ENCODE peak calls at places on chromosomes 4 and X, in eight cellular contexts. One of them, this sample, is unnamed.

GRCh38 chr4:141158219-141158618 is 24.9 kb upstream of the RNF150 start:
- DNase-seq in mammary epithelial cell: no peak
- DNase-seq in stimulated activated effector memory CD8-positive, alpha-beta T cell treated with anti-CD3 and anti-CD28 coated beads, Interleukin-12 subunit alpha, Interleukin-12 subunit beta, amount 100 ng/mL, for 72 hours: no peak
- DNase-seq in substantia nigra: no peak
- DNase-seq in glutamatergic neuron: no peak
- DNase-seq in stimulated activated CD4-positive, alpha-beta T cell treated with anti-CD3 and anti-CD28 coated beads, TNF-alpha, amount 100 ng/mL, for 48 hours: no peak
- DNase-seq in RCC 7860: peak; percentile 32
- DNase-seq in brain microvascular endothelial cell: no peak
- DNase-seq in this sample: peak; percentile 55

GRCh38 chr4:38837849-38838248 is 18.8 kb downstream of the TLR6 start:
- DNase-seq in mammary epithelial cell: peak; percentile 57
- DNase-seq in stimulated activated effector memory CD8-positive, alpha-beta T cell treated with anti-CD3 and anti-CD28 coated beads, Interleukin-12 subunit alpha, Interleukin-12 subunit beta, amount 100 ng/mL, for 72 hours: no peak
- DNase-seq in substantia nigra: no peak
- DNase-seq in glutamatergic neuron: no peak
- DNase-seq in stimulated activated CD4-positive, alpha-beta T cell treated with anti-CD3 and anti-CD28 coated beads, TNF-alpha, amount 100 ng/mL, for 48 hours: no peak
- DNase-seq in RCC 7860: no peak
- DNase-seq in brain microvascular endothelial cell: no peak
- DNase-seq in this sample: no peak

GRCh38 chr4:108034560-108034959 is 44.9 kb downstream of the HADH start:
- DNase-seq in mammary epithelial cell: no peak
- DNase-seq in stimulated activated effector memory CD8-positive, alpha-beta T cell treated with anti-CD3 and anti-CD28 coated beads, Interleukin-12 subunit alpha, Interleukin-12 subunit beta, amount 100 ng/mL, for 72 hours: no peak
- DNase-seq in substantia nigra: no peak
- DNase-seq in glutamatergic neuron: no peak
- DNase-seq in stimulated activated CD4-positive, alpha-beta T cell treated with anti-CD3 and anti-CD28 coated beads, TNF-alpha, amount 100 ng/mL, for 48 hours: no peak
- DNase-seq in RCC 7860: no peak
- DNase-seq in brain microvascular endothelial cell: no peak
- DNase-seq in this sample: no peak

GRCh38 chrX:22952011-22952410 is 47.7 kb upstream of the DDX53 start:
- DNase-seq in mammary epithelial cell: no peak
- DNase-seq in stimulated activated effector memory CD8-positive, alpha-beta T cell treated with anti-CD3 and anti-CD28 coated beads, Interleukin-12 subunit alpha, Interleukin-12 subunit beta, amount 100 ng/mL, for 72 hours: no peak
- DNase-seq in substantia nigra: no peak
- DNase-seq in glutamatergic neuron: no peak
- DNase-seq in stimulated activated CD4-positive, alpha-beta T cell treated with anti-CD3 and anti-CD28 coated beads, TNF-alpha, amount 100 ng/mL, for 48 hours: no peak
- DNase-seq in RCC 7860: peak; percentile 13
- DNase-seq in brain microvascular endothelial cell: peak; percentile 59
- DNase-seq in this sample: peak; percentile 53

GRCh38 chrX:100973411-100973810 is 3.9 kb downstream of the ARL13A start:
- DNase-seq in mammary epithelial cell: peak; percentile 31
- DNase-seq in stimulated activated effector memory CD8-positive, alpha-beta T cell treated with anti-CD3 and anti-CD28 coated beads, Interleukin-12 subunit alpha, Interleukin-12 subunit beta, amount 100 ng/mL, for 72 hours: no peak
- DNase-seq in substantia nigra: no peak
- DNase-seq in glutamatergic neuron: no peak
- DNase-seq in stimulated activated CD4-positive, alpha-beta T cell treated with anti-CD3 and anti-CD28 coated beads, TNF-alpha, amount 100 ng/mL, for 48 hours: no peak
- DNase-seq in RCC 7860: no peak
- DNase-seq in brain microvascular endothelial cell: no peak
- DNase-seq in this sample: no peak

GRCh38 chr4:153282023-153282422 is 62.5 kb upstream of the MND1 start:
- DNase-seq in mammary epithelial cell: no peak
- DNase-seq in stimulated activated effector memory CD8-positive, alpha-beta T cell treated with anti-CD3 and anti-CD28 coated beads, Interleukin-12 subunit alpha, Interleukin-12 subunit beta, amount 100 ng/mL, for 72 hours: no peak
- DNase-seq in substantia nigra: no peak
- DNase-seq in glutamatergic neuron: no peak
- DNase-seq in stimulated activated CD4-positive, alpha-beta T cell treated with anti-CD3 and anti-CD28 coated beads, TNF-alpha, amount 100 ng/mL, for 48 hours: no peak
- DNase-seq in RCC 7860: no peak
- DNase-seq in brain microvascular endothelial cell: no peak
- DNase-seq in this sample: no peak

GRCh38 chr4:142585411-142585810 is 260.7 kb downstream of the INPP4B start:
- DNase-seq in mammary epithelial cell: peak; percentile 11
- DNase-seq in stimulated activated effector memory CD8-positive, alpha-beta T cell treated with anti-CD3 and anti-CD28 coated beads, Interleukin-12 subunit alpha, Interleukin-12 subunit beta, amount 100 ng/mL, for 72 hours: no peak
- DNase-seq in substantia nigra: no peak
- DNase-seq in glutamatergic neuron: no peak
- DNase-seq in stimulated activated CD4-positive, alpha-beta T cell treated with anti-CD3 and anti-CD28 coated beads, TNF-alpha, amount 100 ng/mL, for 48 hours: no peak
- DNase-seq in RCC 7860: no peak
- DNase-seq in brain microvascular endothelial cell: no peak
- DNase-seq in this sample: no peak

GRCh38 chr4:140609548-140610425 is 41.0 kb upstream of the UCP1 start:
- DNase-seq in mammary epithelial cell: peak; percentile 45
- DNase-seq in stimulated activated effector memory CD8-positive, alpha-beta T cell treated with anti-CD3 and anti-CD28 coated beads, Interleukin-12 subunit alpha, Interleukin-12 subunit beta, amount 100 ng/mL, for 72 hours: no peak
- DNase-seq in substantia nigra: no peak
- DNase-seq in glutamatergic neuron: no peak
- DNase-seq in stimulated activated CD4-positive, alpha-beta T cell treated with anti-CD3 and anti-CD28 coated beads, TNF-alpha, amount 100 ng/mL, for 48 hours: no peak
- DNase-seq in RCC 7860: no peak
- DNase-seq in brain microvascular endothelial cell: peak; percentile 28
- DNase-seq in this sample: peak; percentile 51

GRCh38 chr4:185396724-185397402 is at the start of gene ANKRD37:
- DNase-seq in mammary epithelial cell: peak; percentile 76
- DNase-seq in stimulated activated effector memory CD8-positive, alpha-beta T cell treated with anti-CD3 and anti-CD28 coated beads, Interleukin-12 subunit alpha, Interleukin-12 subunit beta, amount 100 ng/mL, for 72 hours: no peak
- DNase-seq in substantia nigra: peak; percentile 58
- DNase-seq in glutamatergic neuron: peak; percentile 45
- DNase-seq in stimulated activated CD4-positive, alpha-beta T cell treated with anti-CD3 and anti-CD28 coated beads, TNF-alpha, amount 100 ng/mL, for 48 hours: no peak
- DNase-seq in RCC 7860: peak; percentile 8
- DNase-seq in brain microvascular endothelial cell: peak; percentile 38
- DNase-seq in this sample: peak; percentile 76

GRCh38 chrX:109632906-109633504 is 8.0 kb upstream of the KCNE5 start:
- DNase-seq in mammary epithelial cell: no peak
- DNase-seq in stimulated activated effector memory CD8-positive, alpha-beta T cell treated with anti-CD3 and anti-CD28 coated beads, Interleukin-12 subunit alpha, Interleukin-12 subunit beta, amount 100 ng/mL, for 72 hours: no peak
- DNase-seq in substantia nigra: no peak
- DNase-seq in glutamatergic neuron: peak; percentile 13
- DNase-seq in stimulated activated CD4-positive, alpha-beta T cell treated with anti-CD3 and anti-CD28 coated beads, TNF-alpha, amount 100 ng/mL, for 48 hours: no peak
- DNase-seq in RCC 7860: no peak
- DNase-seq in brain microvascular endothelial cell: no peak
- DNase-seq in this sample: peak; percentile 11

GRCh38 chr4:113209652-113210320 is 160.3 kb downstream of the ANK2 start:
- DNase-seq in mammary epithelial cell: no peak
- DNase-seq in stimulated activated effector memory CD8-positive, alpha-beta T cell treated with anti-CD3 and anti-CD28 coated beads, Interleukin-12 subunit alpha, Interleukin-12 subunit beta, amount 100 ng/mL, for 72 hours: no peak
- DNase-seq in substantia nigra: no peak
- DNase-seq in glutamatergic neuron: no peak
- DNase-seq in stimulated activated CD4-positive, alpha-beta T cell treated with anti-CD3 and anti-CD28 coated beads, TNF-alpha, amount 100 ng/mL, for 48 hours: no peak
- DNase-seq in RCC 7860: no peak
- DNase-seq in brain microvascular endothelial cell: no peak
- DNase-seq in this sample: peak; percentile 61

GRCh38 chr4:3250956-3251690 is 2.2 kb downstream of the MSANTD1 start:
- DNase-seq in mammary epithelial cell: no peak
- DNase-seq in stimulated activated effector memory CD8-positive, alpha-beta T cell treated with anti-CD3 and anti-CD28 coated beads, Interleukin-12 subunit alpha, Interleukin-12 subunit beta, amount 100 ng/mL, for 72 hours: no peak
- DNase-seq in substantia nigra: no peak
- DNase-seq in glutamatergic neuron: peak; percentile 30
- DNase-seq in stimulated activated CD4-positive, alpha-beta T cell treated with anti-CD3 and anti-CD28 coated beads, TNF-alpha, amount 100 ng/mL, for 48 hours: no peak
- DNase-seq in RCC 7860: peak; percentile 23
- DNase-seq in brain microvascular endothelial cell: no peak
- DNase-seq in this sample: peak; percentile 46

GRCh38 chrX:134572816-134573682 is 85.2 kb downstream of the PLAC1 start:
- DNase-seq in mammary epithelial cell: peak; percentile 83
- DNase-seq in stimulated activated effector memory CD8-positive, alpha-beta T cell treated with anti-CD3 and anti-CD28 coated beads, Interleukin-12 subunit alpha, Interleukin-12 subunit beta, amount 100 ng/mL, for 72 hours: no peak
- DNase-seq in substantia nigra: no peak
- DNase-seq in glutamatergic neuron: no peak
- DNase-seq in stimulated activated CD4-positive, alpha-beta T cell treated with anti-CD3 and anti-CD28 coated beads, TNF-alpha, amount 100 ng/mL, for 48 hours: no peak
- DNase-seq in RCC 7860: peak; percentile 49
- DNase-seq in brain microvascular endothelial cell: no peak
- DNase-seq in this sample: no peak

GRCh38 chrX:69024287-69024686 is 141.0 kb downstream of the PJA1 start:
- DNase-seq in mammary epithelial cell: no peak
- DNase-seq in stimulated activated effector memory CD8-positive, alpha-beta T cell treated with anti-CD3 and anti-CD28 coated beads, Interleukin-12 subunit alpha, Interleukin-12 subunit beta, amount 100 ng/mL, for 72 hours: no peak
- DNase-seq in substantia nigra: no peak
- DNase-seq in glutamatergic neuron: no peak
- DNase-seq in stimulated activated CD4-positive, alpha-beta T cell treated with anti-CD3 and anti-CD28 coated beads, TNF-alpha, amount 100 ng/mL, for 48 hours: no peak
- DNase-seq in RCC 7860: no peak
- DNase-seq in brain microvascular endothelial cell: no peak
- DNase-seq in this sample: no peak

GRCh38 chrX:42944381-42944998 is 166.5 kb upstream of the PPP1R2C start:
- DNase-seq in mammary epithelial cell: no peak
- DNase-seq in stimulated activated effector memory CD8-positive, alpha-beta T cell treated with anti-CD3 and anti-CD28 coated beads, Interleukin-12 subunit alpha, Interleukin-12 subunit beta, amount 100 ng/mL, for 72 hours: no peak
- DNase-seq in substantia nigra: no peak
- DNase-seq in glutamatergic neuron: no peak
- DNase-seq in stimulated activated CD4-positive, alpha-beta T cell treated with anti-CD3 and anti-CD28 coated beads, TNF-alpha, amount 100 ng/mL, for 48 hours: no peak
- DNase-seq in RCC 7860: no peak
- DNase-seq in brain microvascular endothelial cell: no peak
- DNase-seq in this sample: peak; percentile 2

GRCh38 chr4:102705391-102705935 is 55.3 kb downstream of the MANBA start:
- DNase-seq in mammary epithelial cell: no peak
- DNase-seq in stimulated activated effector memory CD8-positive, alpha-beta T cell treated with anti-CD3 and anti-CD28 coated beads, Interleukin-12 subunit alpha, Interleukin-12 subunit beta, amount 100 ng/mL, for 72 hours: no peak
- DNase-seq in substantia nigra: no peak
- DNase-seq in glutamatergic neuron: no peak
- DNase-seq in stimulated activated CD4-positive, alpha-beta T cell treated with anti-CD3 and anti-CD28 coated beads, TNF-alpha, amount 100 ng/mL, for 48 hours: no peak
- DNase-seq in RCC 7860: no peak
- DNase-seq in brain microvascular endothelial cell: no peak
- DNase-seq in this sample: peak; percentile 54

GRCh38 chr4:23455482-23455881 is 434.4 kb downstream of the PPARGC1A start:
- DNase-seq in mammary epithelial cell: no peak
- DNase-seq in stimulated activated effector memory CD8-positive, alpha-beta T cell treated with anti-CD3 and anti-CD28 coated beads, Interleukin-12 subunit alpha, Interleukin-12 subunit beta, amount 100 ng/mL, for 72 hours: no peak
- DNase-seq in substantia nigra: no peak
- DNase-seq in glutamatergic neuron: no peak
- DNase-seq in stimulated activated CD4-positive, alpha-beta T cell treated with anti-CD3 and anti-CD28 coated beads, TNF-alpha, amount 100 ng/mL, for 48 hours: no peak
- DNase-seq in RCC 7860: no peak
- DNase-seq in brain microvascular endothelial cell: no peak
- DNase-seq in this sample: peak; percentile 73

GRCh38 chrX:45142185-45142584 is 58.5 kb downstream of the DIPK2B start:
- DNase-seq in mammary epithelial cell: no peak
- DNase-seq in stimulated activated effector memory CD8-positive, alpha-beta T cell treated with anti-CD3 and anti-CD28 coated beads, Interleukin-12 subunit alpha, Interleukin-12 subunit beta, amount 100 ng/mL, for 72 hours: no peak
- DNase-seq in substantia nigra: no peak
- DNase-seq in glutamatergic neuron: no peak
- DNase-seq in stimulated activated CD4-positive, alpha-beta T cell treated with anti-CD3 and anti-CD28 coated beads, TNF-alpha, amount 100 ng/mL, for 48 hours: no peak
- DNase-seq in RCC 7860: no peak
- DNase-seq in brain microvascular endothelial cell: no peak
- DNase-seq in this sample: no peak

GRCh38 chrX:22652596-22652995 is 347.2 kb upstream of the DDX53 start:
- DNase-seq in mammary epithelial cell: no peak
- DNase-seq in stimulated activated effector memory CD8-positive, alpha-beta T cell treated with anti-CD3 and anti-CD28 coated beads, Interleukin-12 subunit alpha, Interleukin-12 subunit beta, amount 100 ng/mL, for 72 hours: no peak
- DNase-seq in substantia nigra: no peak
- DNase-seq in glutamatergic neuron: peak; percentile 11
- DNase-seq in stimulated activated CD4-positive, alpha-beta T cell treated with anti-CD3 and anti-CD28 coated beads, TNF-alpha, amount 100 ng/mL, for 48 hours: no peak
- DNase-seq in RCC 7860: no peak
- DNase-seq in brain microvascular endothelial cell: peak; percentile 29
- DNase-seq in this sample: peak; percentile 80

GRCh38 chr4:9994246-9994847 is 26.9 kb downstream of the SLC2A9 start:
- DNase-seq in mammary epithelial cell: no peak
- DNase-seq in stimulated activated effector memory CD8-positive, alpha-beta T cell treated with anti-CD3 and anti-CD28 coated beads, Interleukin-12 subunit alpha, Interleukin-12 subunit beta, amount 100 ng/mL, for 72 hours: no peak
- DNase-seq in substantia nigra: no peak
- DNase-seq in glutamatergic neuron: no peak
- DNase-seq in stimulated activated CD4-positive, alpha-beta T cell treated with anti-CD3 and anti-CD28 coated beads, TNF-alpha, amount 100 ng/mL, for 48 hours: no peak
- DNase-seq in RCC 7860: no peak
- DNase-seq in brain microvascular endothelial cell: no peak
- DNase-seq in this sample: no peak

GRCh38 chr4:6473264-6474052 is 1.0 kb upstream of the PPP2R2C start:
- DNase-seq in mammary epithelial cell: no peak
- DNase-seq in stimulated activated effector memory CD8-positive, alpha-beta T cell treated with anti-CD3 and anti-CD28 coated beads, Interleukin-12 subunit alpha, Interleukin-12 subunit beta, amount 100 ng/mL, for 72 hours: no peak
- DNase-seq in substantia nigra: no peak
- DNase-seq in glutamatergic neuron: no peak
- DNase-seq in stimulated activated CD4-positive, alpha-beta T cell treated with anti-CD3 and anti-CD28 coated beads, TNF-alpha, amount 100 ng/mL, for 48 hours: no peak
- DNase-seq in RCC 7860: no peak
- DNase-seq in brain microvascular endothelial cell: no peak
- DNase-seq in this sample: no peak

GRCh38 chr4:1337376-1337831 is 9.6 kb upstream of the UVSSA start:
- DNase-seq in mammary epithelial cell: peak; percentile 34
- DNase-seq in stimulated activated effector memory CD8-positive, alpha-beta T cell treated with anti-CD3 and anti-CD28 coated beads, Interleukin-12 subunit alpha, Interleukin-12 subunit beta, amount 100 ng/mL, for 72 hours: no peak
- DNase-seq in substantia nigra: no peak
- DNase-seq in glutamatergic neuron: no peak
- DNase-seq in stimulated activated CD4-positive, alpha-beta T cell treated with anti-CD3 and anti-CD28 coated beads, TNF-alpha, amount 100 ng/mL, for 48 hours: peak; percentile 45
- DNase-seq in RCC 7860: peak; percentile 80
- DNase-seq in brain microvascular endothelial cell: no peak
- DNase-seq in this sample: peak; percentile 26

GRCh38 chr4:140027135-140027534 is 126.8 kb downstream of the MAML3 start:
- DNase-seq in mammary epithelial cell: no peak
- DNase-seq in stimulated activated effector memory CD8-positive, alpha-beta T cell treated with anti-CD3 and anti-CD28 coated beads, Interleukin-12 subunit alpha, Interleukin-12 subunit beta, amount 100 ng/mL, for 72 hours: no peak
- DNase-seq in substantia nigra: no peak
- DNase-seq in glutamatergic neuron: no peak
- DNase-seq in stimulated activated CD4-positive, alpha-beta T cell treated with anti-CD3 and anti-CD28 coated beads, TNF-alpha, amount 100 ng/mL, for 48 hours: no peak
- DNase-seq in RCC 7860: no peak
- DNase-seq in brain microvascular endothelial cell: no peak
- DNase-seq in this sample: no peak

GRCh38 chr4:3709061-3709845 is 56.9 kb upstream of the ADRA2C start:
- DNase-seq in mammary epithelial cell: no peak
- DNase-seq in stimulated activated effector memory CD8-positive, alpha-beta T cell treated with anti-CD3 and anti-CD28 coated beads, Interleukin-12 subunit alpha, Interleukin-12 subunit beta, amount 100 ng/mL, for 72 hours: no peak
- DNase-seq in substantia nigra: no peak
- DNase-seq in glutamatergic neuron: no peak
- DNase-seq in stimulated activated CD4-positive, alpha-beta T cell treated with anti-CD3 and anti-CD28 coated beads, TNF-alpha, amount 100 ng/mL, for 48 hours: no peak
- DNase-seq in RCC 7860: no peak
- DNase-seq in brain microvascular endothelial cell: no peak
- DNase-seq in this sample: no peak

GRCh38 chr4:113394730-113395530 is 345.5 kb downstream of the ANK2 start:
- DNase-seq in mammary epithelial cell: peak; percentile 78
- DNase-seq in stimulated activated effector memory CD8-positive, alpha-beta T cell treated with anti-CD3 and anti-CD28 coated beads, Interleukin-12 subunit alpha, Interleukin-12 subunit beta, amount 100 ng/mL, for 72 hours: peak; percentile 67
- DNase-seq in substantia nigra: peak; percentile 4
- DNase-seq in glutamatergic neuron: no peak
- DNase-seq in stimulated activated CD4-positive, alpha-beta T cell treated with anti-CD3 and anti-CD28 coated beads, TNF-alpha, amount 100 ng/mL, for 48 hours: peak; percentile 32
- DNase-seq in RCC 7860: peak; percentile 69
- DNase-seq in brain microvascular endothelial cell: peak; percentile 81
- DNase-seq in this sample: peak; percentile 87

GRCh38 chr4:38174811-38175210 is 214.6 kb downstream of the PTTG2 start:
- DNase-seq in mammary epithelial cell: peak; percentile 25
- DNase-seq in stimulated activated effector memory CD8-positive, alpha-beta T cell treated with anti-CD3 and anti-CD28 coated beads, Interleukin-12 subunit alpha, Interleukin-12 subunit beta, amount 100 ng/mL, for 72 hours: no peak
- DNase-seq in substantia nigra: no peak
- DNase-seq in glutamatergic neuron: no peak
- DNase-seq in stimulated activated CD4-positive, alpha-beta T cell treated with anti-CD3 and anti-CD28 coated beads, TNF-alpha, amount 100 ng/mL, for 48 hours: no peak
- DNase-seq in RCC 7860: no peak
- DNase-seq in brain microvascular endothelial cell: no peak
- DNase-seq in this sample: no peak

GRCh38 chr4:81786770-81787169 is 315.1 kb upstream of the RASGEF1B start:
- DNase-seq in mammary epithelial cell: no peak
- DNase-seq in stimulated activated effector memory CD8-positive, alpha-beta T cell treated with anti-CD3 and anti-CD28 coated beads, Interleukin-12 subunit alpha, Interleukin-12 subunit beta, amount 100 ng/mL, for 72 hours: no peak
- DNase-seq in substantia nigra: no peak
- DNase-seq in glutamatergic neuron: no peak
- DNase-seq in stimulated activated CD4-positive, alpha-beta T cell treated with anti-CD3 and anti-CD28 coated beads, TNF-alpha, amount 100 ng/mL, for 48 hours: no peak
- DNase-seq in RCC 7860: no peak
- DNase-seq in brain microvascular endothelial cell: no peak
- DNase-seq in this sample: no peak

GRCh38 chr4:139642364-139642763 is 23.3 kb upstream of the MGST2 start:
- DNase-seq in mammary epithelial cell: peak; percentile 37
- DNase-seq in stimulated activated effector memory CD8-positive, alpha-beta T cell treated with anti-CD3 and anti-CD28 coated beads, Interleukin-12 subunit alpha, Interleukin-12 subunit beta, amount 100 ng/mL, for 72 hours: no peak
- DNase-seq in substantia nigra: no peak
- DNase-seq in glutamatergic neuron: no peak
- DNase-seq in stimulated activated CD4-positive, alpha-beta T cell treated with anti-CD3 and anti-CD28 coated beads, TNF-alpha, amount 100 ng/mL, for 48 hours: no peak
- DNase-seq in RCC 7860: no peak
- DNase-seq in brain microvascular endothelial cell: peak; percentile 76
- DNase-seq in this sample: no peak

GRCh38 chrX:53263597-53264094 is 17.7 kb downstream of the IQSEC2 start:
- DNase-seq in mammary epithelial cell: peak; percentile 73
- DNase-seq in stimulated activated effector memory CD8-positive, alpha-beta T cell treated with anti-CD3 and anti-CD28 coated beads, Interleukin-12 subunit alpha, Interleukin-12 subunit beta, amount 100 ng/mL, for 72 hours: peak; percentile 53
- DNase-seq in substantia nigra: no peak
- DNase-seq in glutamatergic neuron: no peak
- DNase-seq in stimulated activated CD4-positive, alpha-beta T cell treated with anti-CD3 and anti-CD28 coated beads, TNF-alpha, amount 100 ng/mL, for 48 hours: no peak
- DNase-seq in RCC 7860: peak; percentile 91
- DNase-seq in brain microvascular endothelial cell: peak; percentile 58
- DNase-seq in this sample: peak; percentile 55

GRCh38 chrX:54473993-54474859 is 21.8 kb downstream of the FGD1 start:
- DNase-seq in mammary epithelial cell: peak; percentile 76
- DNase-seq in stimulated activated effector memory CD8-positive, alpha-beta T cell treated with anti-CD3 and anti-CD28 coated beads, Interleukin-12 subunit alpha, Interleukin-12 subunit beta, amount 100 ng/mL, for 72 hours: no peak
- DNase-seq in substantia nigra: no peak
- DNase-seq in glutamatergic neuron: no peak
- DNase-seq in stimulated activated CD4-positive, alpha-beta T cell treated with anti-CD3 and anti-CD28 coated beads, TNF-alpha, amount 100 ng/mL, for 48 hours: no peak
- DNase-seq in RCC 7860: peak; percentile 71
- DNase-seq in brain microvascular endothelial cell: no peak
- DNase-seq in this sample: no peak

GRCh38 chr4:2862528-2862927 is 18.9 kb downstream of the ADD1 start:
- DNase-seq in mammary epithelial cell: peak; percentile 7
- DNase-seq in stimulated activated effector memory CD8-positive, alpha-beta T cell treated with anti-CD3 and anti-CD28 coated beads, Interleukin-12 subunit alpha, Interleukin-12 subunit beta, amount 100 ng/mL, for 72 hours: no peak
- DNase-seq in substantia nigra: no peak
- DNase-seq in glutamatergic neuron: no peak
- DNase-seq in stimulated activated CD4-positive, alpha-beta T cell treated with anti-CD3 and anti-CD28 coated beads, TNF-alpha, amount 100 ng/mL, for 48 hours: no peak
- DNase-seq in RCC 7860: peak; percentile 70
- DNase-seq in brain microvascular endothelial cell: peak; percentile 23
- DNase-seq in this sample: peak; percentile 86

GRCh38 chr4:86089924-86090323 is 269.9 kb downstream of the MAPK10 start:
- DNase-seq in mammary epithelial cell: no peak
- DNase-seq in stimulated activated effector memory CD8-positive, alpha-beta T cell treated with anti-CD3 and anti-CD28 coated beads, Interleukin-12 subunit alpha, Interleukin-12 subunit beta, amount 100 ng/mL, for 72 hours: no peak
- DNase-seq in substantia nigra: no peak
- DNase-seq in glutamatergic neuron: no peak
- DNase-seq in stimulated activated CD4-positive, alpha-beta T cell treated with anti-CD3 and anti-CD28 coated beads, TNF-alpha, amount 100 ng/mL, for 48 hours: no peak
- DNase-seq in RCC 7860: no peak
- DNase-seq in brain microvascular endothelial cell: no peak
- DNase-seq in this sample: peak; percentile 24

GRCh38 chr4:147332101-147332500 is 148.8 kb upstream of the EDNRA start:
- DNase-seq in mammary epithelial cell: no peak
- DNase-seq in stimulated activated effector memory CD8-positive, alpha-beta T cell treated with anti-CD3 and anti-CD28 coated beads, Interleukin-12 subunit alpha, Interleukin-12 subunit beta, amount 100 ng/mL, for 72 hours: no peak
- DNase-seq in substantia nigra: no peak
- DNase-seq in glutamatergic neuron: no peak
- DNase-seq in stimulated activated CD4-positive, alpha-beta T cell treated with anti-CD3 and anti-CD28 coated beads, TNF-alpha, amount 100 ng/mL, for 48 hours: no peak
- DNase-seq in RCC 7860: no peak
- DNase-seq in brain microvascular endothelial cell: no peak
- DNase-seq in this sample: no peak

GRCh38 chr4:38368612-38369011 is 295.4 kb upstream of the KLF3 start:
- DNase-seq in mammary epithelial cell: no peak
- DNase-seq in stimulated activated effector memory CD8-positive, alpha-beta T cell treated with anti-CD3 and anti-CD28 coated beads, Interleukin-12 subunit alpha, Interleukin-12 subunit beta, amount 100 ng/mL, for 72 hours: no peak
- DNase-seq in substantia nigra: no peak
- DNase-seq in glutamatergic neuron: no peak
- DNase-seq in stimulated activated CD4-positive, alpha-beta T cell treated with anti-CD3 and anti-CD28 coated beads, TNF-alpha, amount 100 ng/mL, for 48 hours: no peak
- DNase-seq in RCC 7860: peak; percentile 16
- DNase-seq in brain microvascular endothelial cell: peak; percentile 61
- DNase-seq in this sample: no peak